ENCODE peak calls at places on chromosomes 16 and 17, in seven cellular contexts. One of them, this sample, is unnamed.

GRCh38 chr17:78252701-78253635 is 21.5 kb downstream of the TMEM235 start:
- DNase-seq in aorta: peak; percentile 62
- DNase-seq in naive thymus-derived CD4-positive, alpha-beta T cell: no peak
- DNase-seq in mammary epithelial cell: no peak
- DNase-seq in Peyer's patch: peak; percentile 55
- DNase-seq in uterus: no peak
- DNase-seq in vagina: no peak
- DNase-seq in this sample: no peak

GRCh38 chr16:31458073-31458834 is 1.0 kb upstream of the ARMC5 start:
- DNase-seq in aorta: peak; percentile 77
- DNase-seq in naive thymus-derived CD4-positive, alpha-beta T cell: peak; percentile 52
- DNase-seq in mammary epithelial cell: peak; percentile 61
- DNase-seq in Peyer's patch: peak; percentile 68
- DNase-seq in uterus: no peak
- DNase-seq in vagina: no peak
- DNase-seq in this sample: peak; percentile 35

GRCh38 chr17:75965468-75965867 is 13.5 kb downstream of the ACOX1 start:
- DNase-seq in aorta: no peak
- DNase-seq in naive thymus-derived CD4-positive, alpha-beta T cell: no peak
- DNase-seq in mammary epithelial cell: no peak
- DNase-seq in Peyer's patch: no peak
- DNase-seq in uterus: no peak
- DNase-seq in vagina: no peak
- DNase-seq in this sample: no peak

GRCh38 chr17:59572301-59572924 is 7.0 kb downstream of the DHX40 start:
- DNase-seq in aorta: no peak
- DNase-seq in naive thymus-derived CD4-positive, alpha-beta T cell: no peak
- DNase-seq in mammary epithelial cell: no peak
- DNase-seq in Peyer's patch: no peak
- DNase-seq in uterus: no peak
- DNase-seq in vagina: no peak
- DNase-seq in this sample: no peak

GRCh38 chr17:59299400-59300092 is 31.9 kb upstream of the YPEL2 start:
- DNase-seq in aorta: no peak
- DNase-seq in naive thymus-derived CD4-positive, alpha-beta T cell: no peak
- DNase-seq in mammary epithelial cell: no peak
- DNase-seq in Peyer's patch: no peak
- DNase-seq in uterus: no peak
- DNase-seq in vagina: no peak
- DNase-seq in this sample: peak; percentile 16

GRCh38 chr16:86104537-86105048 is 205.6 kb downstream of the IRF8 start:
- DNase-seq in aorta: peak; percentile 1
- DNase-seq in naive thymus-derived CD4-positive, alpha-beta T cell: no peak
- DNase-seq in mammary epithelial cell: no peak
- DNase-seq in Peyer's patch: no peak
- DNase-seq in uterus: no peak
- DNase-seq in vagina: no peak
- DNase-seq in this sample: no peak

GRCh38 chr17:63138713-63139112 is 172.7 kb downstream of the TANC2 start:
- DNase-seq in aorta: no peak
- DNase-seq in naive thymus-derived CD4-positive, alpha-beta T cell: no peak
- DNase-seq in mammary epithelial cell: no peak
- DNase-seq in Peyer's patch: no peak
- DNase-seq in uterus: no peak
- DNase-seq in vagina: no peak
- DNase-seq in this sample: peak; percentile 10

GRCh38 chr17:29677139-29677834 is 54.6 kb upstream of the CORO6 start:
- DNase-seq in aorta: no peak
- DNase-seq in naive thymus-derived CD4-positive, alpha-beta T cell: no peak
- DNase-seq in mammary epithelial cell: no peak
- DNase-seq in Peyer's patch: no peak
- DNase-seq in uterus: peak; percentile 34
- DNase-seq in vagina: no peak
- DNase-seq in this sample: no peak

GRCh38 chr17:9401434-9401833 is 174.2 kb downstream of the STX8 start:
- DNase-seq in aorta: no peak
- DNase-seq in naive thymus-derived CD4-positive, alpha-beta T cell: no peak
- DNase-seq in mammary epithelial cell: peak; percentile 80
- DNase-seq in Peyer's patch: no peak
- DNase-seq in uterus: no peak
- DNase-seq in vagina: no peak
- DNase-seq in this sample: peak; percentile 93

GRCh38 chr17:82848022-82848592 is 8.3 kb upstream of the ZNF750 start:
- DNase-seq in aorta: peak; percentile 57
- DNase-seq in naive thymus-derived CD4-positive, alpha-beta T cell: no peak
- DNase-seq in mammary epithelial cell: peak; percentile 96
- DNase-seq in Peyer's patch: no peak
- DNase-seq in uterus: peak; percentile 71
- DNase-seq in vagina: no peak
- DNase-seq in this sample: peak; percentile 88

GRCh38 chr17:82297804-82298537 is 19.4 kb downstream of the CD7 start:
- DNase-seq in aorta: peak; percentile 95
- DNase-seq in naive thymus-derived CD4-positive, alpha-beta T cell: peak; percentile 95
- DNase-seq in mammary epithelial cell: peak; percentile 96
- DNase-seq in Peyer's patch: peak; percentile 98
- DNase-seq in uterus: peak; percentile 87
- DNase-seq in vagina: no peak
- DNase-seq in this sample: peak; percentile 96

GRCh38 chr16:82646504-82646903 is 19.7 kb downstream of the CDH13 start:
- DNase-seq in aorta: no peak
- DNase-seq in naive thymus-derived CD4-positive, alpha-beta T cell: no peak
- DNase-seq in mammary epithelial cell: no peak
- DNase-seq in Peyer's patch: no peak
- DNase-seq in uterus: no peak
- DNase-seq in vagina: no peak
- DNase-seq in this sample: no peak

GRCh38 chr17:63950940-63951907 is 19.1 kb upstream of the CD79B start:
- DNase-seq in aorta: no peak
- DNase-seq in naive thymus-derived CD4-positive, alpha-beta T cell: no peak
- DNase-seq in mammary epithelial cell: peak; percentile 39
- DNase-seq in Peyer's patch: peak; percentile 85
- DNase-seq in uterus: no peak
- DNase-seq in vagina: no peak
- DNase-seq in this sample: peak; percentile 38

GRCh38 chr16:54173489-54173888 is 113.1 kb downstream of the IRX3 start:
- DNase-seq in aorta: no peak
- DNase-seq in naive thymus-derived CD4-positive, alpha-beta T cell: no peak
- DNase-seq in mammary epithelial cell: no peak
- DNase-seq in Peyer's patch: no peak
- DNase-seq in uterus: no peak
- DNase-seq in vagina: no peak
- DNase-seq in this sample: no peak

GRCh38 chr17:66716236-66717026 is 118.5 kb upstream of the CACNG5 start:
- DNase-seq in aorta: no peak
- DNase-seq in naive thymus-derived CD4-positive, alpha-beta T cell: no peak
- DNase-seq in mammary epithelial cell: no peak
- DNase-seq in Peyer's patch: no peak
- DNase-seq in uterus: no peak
- DNase-seq in vagina: no peak
- DNase-seq in this sample: no peak

GRCh38 chr16:22670044-22670536 is 143.9 kb upstream of the HS3ST2 start:
- DNase-seq in aorta: no peak
- DNase-seq in naive thymus-derived CD4-positive, alpha-beta T cell: no peak
- DNase-seq in mammary epithelial cell: no peak
- DNase-seq in Peyer's patch: no peak
- DNase-seq in uterus: no peak
- DNase-seq in vagina: no peak
- DNase-seq in this sample: no peak

GRCh38 chr16:671353-672131 is 3.6 kb downstream of the RHOT2 start:
- DNase-seq in aorta: no peak
- DNase-seq in naive thymus-derived CD4-positive, alpha-beta T cell: no peak
- DNase-seq in mammary epithelial cell: no peak
- DNase-seq in Peyer's patch: no peak
- DNase-seq in uterus: no peak
- DNase-seq in vagina: no peak
- DNase-seq in this sample: no peak

GRCh38 chr16:4477966-4478365 is 1.8 kb downstream of the HMOX2 start:
- DNase-seq in aorta: no peak
- DNase-seq in naive thymus-derived CD4-positive, alpha-beta T cell: no peak
- DNase-seq in mammary epithelial cell: peak; percentile 93
- DNase-seq in Peyer's patch: no peak
- DNase-seq in uterus: no peak
- DNase-seq in vagina: no peak
- DNase-seq in this sample: peak; percentile 99

GRCh38 chr16:81618661-81619060 is 160.4 kb upstream of the PLCG2 start:
- DNase-seq in aorta: no peak
- DNase-seq in naive thymus-derived CD4-positive, alpha-beta T cell: no peak
- DNase-seq in mammary epithelial cell: no peak
- DNase-seq in Peyer's patch: no peak
- DNase-seq in uterus: no peak
- DNase-seq in vagina: no peak
- DNase-seq in this sample: no peak

GRCh38 chr16:83113317-83113716 is 486.5 kb downstream of the CDH13 start:
- DNase-seq in aorta: no peak
- DNase-seq in naive thymus-derived CD4-positive, alpha-beta T cell: no peak
- DNase-seq in mammary epithelial cell: no peak
- DNase-seq in Peyer's patch: no peak
- DNase-seq in uterus: no peak
- DNase-seq in vagina: no peak
- DNase-seq in this sample: no peak

GRCh38 chr17:39118674-39119419 is 32.6 kb downstream of the PLXDC1 start:
- DNase-seq in aorta: no peak
- DNase-seq in naive thymus-derived CD4-positive, alpha-beta T cell: no peak
- DNase-seq in mammary epithelial cell: no peak
- DNase-seq in Peyer's patch: no peak
- DNase-seq in uterus: no peak
- DNase-seq in vagina: no peak
- DNase-seq in this sample: no peak

GRCh38 chr16:4743217-4743897 is 9.0 kb downstream of the DNAAF8 start:
- DNase-seq in aorta: no peak
- DNase-seq in naive thymus-derived CD4-positive, alpha-beta T cell: no peak
- DNase-seq in mammary epithelial cell: no peak
- DNase-seq in Peyer's patch: no peak
- DNase-seq in uterus: no peak
- DNase-seq in vagina: no peak
- DNase-seq in this sample: peak; percentile 47

GRCh38 chr17:40443196-40443987 is at the start of gene IGFBP4:
- DNase-seq in aorta: peak; percentile 94
- DNase-seq in naive thymus-derived CD4-positive, alpha-beta T cell: peak; percentile 62
- DNase-seq in mammary epithelial cell: peak; percentile 55
- DNase-seq in Peyer's patch: peak; percentile 69
- DNase-seq in uterus: peak; percentile 88
- DNase-seq in vagina: no peak
- DNase-seq in this sample: peak; percentile 37

GRCh38 chr16:75792781-75793180 is 66.5 kb upstream of the CPHXL start:
- DNase-seq in aorta: no peak
- DNase-seq in naive thymus-derived CD4-positive, alpha-beta T cell: no peak
- DNase-seq in mammary epithelial cell: no peak
- DNase-seq in Peyer's patch: no peak
- DNase-seq in uterus: no peak
- DNase-seq in vagina: no peak
- DNase-seq in this sample: no peak

GRCh38 chr17:76384987-76385891 is 830 bp downstream of the SPHK1 start:
- DNase-seq in aorta: peak; percentile 92
- DNase-seq in naive thymus-derived CD4-positive, alpha-beta T cell: peak; percentile 15
- DNase-seq in mammary epithelial cell: peak; percentile 84
- DNase-seq in Peyer's patch: no peak
- DNase-seq in uterus: no peak
- DNase-seq in vagina: no peak
- DNase-seq in this sample: peak; percentile 59

GRCh38 chr17:48294989-48295892 is 134.8 kb downstream of the SKAP1 start:
- DNase-seq in aorta: no peak
- DNase-seq in naive thymus-derived CD4-positive, alpha-beta T cell: peak; percentile 13
- DNase-seq in mammary epithelial cell: no peak
- DNase-seq in Peyer's patch: no peak
- DNase-seq in uterus: no peak
- DNase-seq in vagina: no peak
- DNase-seq in this sample: peak; percentile 28

GRCh38 chr17:48299760-48300159 is 130.3 kb downstream of the SKAP1 start:
- DNase-seq in aorta: no peak
- DNase-seq in naive thymus-derived CD4-positive, alpha-beta T cell: no peak
- DNase-seq in mammary epithelial cell: peak; percentile 9
- DNase-seq in Peyer's patch: no peak
- DNase-seq in uterus: no peak
- DNase-seq in vagina: no peak
- DNase-seq in this sample: no peak

GRCh38 chr17:48301002-48301401 is 129.0 kb downstream of the SKAP1 start:
- DNase-seq in aorta: no peak
- DNase-seq in naive thymus-derived CD4-positive, alpha-beta T cell: no peak
- DNase-seq in mammary epithelial cell: no peak
- DNase-seq in Peyer's patch: no peak
- DNase-seq in uterus: no peak
- DNase-seq in vagina: no peak
- DNase-seq in this sample: no peak

GRCh38 chr17:48296453-48296852 is 133.6 kb downstream of the SKAP1 start:
- DNase-seq in aorta: no peak
- DNase-seq in naive thymus-derived CD4-positive, alpha-beta T cell: no peak
- DNase-seq in mammary epithelial cell: no peak
- DNase-seq in Peyer's patch: no peak
- DNase-seq in uterus: no peak
- DNase-seq in vagina: no peak
- DNase-seq in this sample: no peak

DNA sequence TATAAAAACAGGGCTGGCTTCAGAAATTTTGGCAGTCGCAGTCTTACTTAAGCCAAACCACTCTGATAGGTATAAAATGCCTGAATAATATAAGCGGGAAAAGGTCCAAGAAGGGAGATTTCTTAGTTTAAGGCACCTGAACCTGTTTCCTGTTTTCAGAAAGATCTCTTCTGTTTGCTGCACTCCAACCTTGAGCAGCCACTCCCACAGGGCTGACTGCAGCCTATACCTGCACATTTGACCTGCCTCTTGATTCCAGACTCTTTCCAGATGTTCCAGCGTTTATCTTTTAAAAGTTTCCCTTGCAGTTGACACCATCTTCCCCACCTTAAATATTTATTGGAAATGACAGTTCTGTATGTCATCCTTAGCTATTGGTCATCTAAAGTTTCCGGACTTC is 132.2 kb downstream of the SKAP1 start:
- DNase-seq in aorta: no peak
- DNase-seq in naive thymus-derived CD4-positive, alpha-beta T cell: no peak
- DNase-seq in mammary epithelial cell: no peak
- DNase-seq in Peyer's patch: no peak
- DNase-seq in uterus: no peak
- DNase-seq in vagina: no peak
- DNase-seq in this sample: no peak
- H3K27me3 ChIP-seq in aorta: no peaks in the 10 kb centered on the region
- H3K27me3 ChIP-seq in naive thymus-derived CD4-positive, alpha-beta T cell: no peaks in the 10 kb centered on the region
- H3K27me3 ChIP-seq in mammary epithelial cell: peaks cover 5% of the 10 kb centered on the region
- H3K27me3 ChIP-seq in Peyer's patch: no peaks in the 10 kb centered on the region
- H3K27me3 ChIP-seq in uterus: no peaks in the 10 kb centered on the region
- H3K27me3 ChIP-seq in vagina: no peaks in the 10 kb centered on the region
- H3K27me3 ChIP-seq in this sample: peaks cover 11% of the 10 kb centered on the region

GRCh38 chr17:49315551-49315951 is 46.5 kb downstream of the ZNF652 start:
- DNase-seq in aorta: peak; percentile 80
- DNase-seq in naive thymus-derived CD4-positive, alpha-beta T cell: peak; percentile 78
- DNase-seq in mammary epithelial cell: peak; percentile 80
- DNase-seq in Peyer's patch: peak; percentile 72
- DNase-seq in uterus: peak; percentile 70
- DNase-seq in vagina: no peak
- DNase-seq in this sample: peak; percentile 90
- H3K27me3 ChIP-seq in aorta: no peaks in the 10 kb centered on the region
- H3K27me3 ChIP-seq in naive thymus-derived CD4-positive, alpha-beta T cell: no peaks in the 10 kb centered on the region
- H3K27me3 ChIP-seq in mammary epithelial cell: no peaks in the 10 kb centered on the region
- H3K27me3 ChIP-seq in Peyer's patch: no peaks in the 10 kb centered on the region
- H3K27me3 ChIP-seq in uterus: no peaks in the 10 kb centered on the region
- H3K27me3 ChIP-seq in vagina: no peaks in the 10 kb centered on the region
- H3K27me3 ChIP-seq in this sample: no peaks in the 10 kb centered on the region

GRCh38 chr17:74734256-74734655 is 2.8 kb upstream of the RAB37 start:
- DNase-seq in aorta: no peak
- DNase-seq in naive thymus-derived CD4-positive, alpha-beta T cell: no peak
- DNase-seq in mammary epithelial cell: no peak
- DNase-seq in Peyer's patch: no peak
- DNase-seq in uterus: no peak
- DNase-seq in vagina: no peak
- DNase-seq in this sample: no peak
- H3K27me3 ChIP-seq in aorta: no peaks in the 10 kb centered on the region
- H3K27me3 ChIP-seq in naive thymus-derived CD4-positive, alpha-beta T cell: no peaks in the 10 kb centered on the region
- H3K27me3 ChIP-seq in mammary epithelial cell: peaks cover 27% of the 10 kb centered on the region
- H3K27me3 ChIP-seq in Peyer's patch: peaks cover 6% of the 10 kb centered on the region
- H3K27me3 ChIP-seq in uterus: no peaks in the 10 kb centered on the region
- H3K27me3 ChIP-seq in vagina: peaks cover 4% of the 10 kb centered on the region
- H3K27me3 ChIP-seq in this sample: peaks cover 8% of the 10 kb centered on the region

GRCh38 chr16:7304932-7305331 is 27.7 kb upstream of the RBFOX1 start:
- DNase-seq in aorta: no peak
- DNase-seq in naive thymus-derived CD4-positive, alpha-beta T cell: no peak
- DNase-seq in mammary epithelial cell: no peak
- DNase-seq in Peyer's patch: no peak
- DNase-seq in uterus: no peak
- DNase-seq in vagina: no peak
- DNase-seq in this sample: no peak
- H3K27me3 ChIP-seq in aorta: no peaks in the 10 kb centered on the region
- H3K27me3 ChIP-seq in naive thymus-derived CD4-positive, alpha-beta T cell: no peaks in the 10 kb centered on the region
- H3K27me3 ChIP-seq in mammary epithelial cell: no peaks in the 10 kb centered on the region
- H3K27me3 ChIP-seq in Peyer's patch: no peaks in the 10 kb centered on the region
- H3K27me3 ChIP-seq in uterus: no peaks in the 10 kb centered on the region
- H3K27me3 ChIP-seq in vagina: no peaks in the 10 kb centered on the region
- H3K27me3 ChIP-seq in this sample: no peaks in the 10 kb centered on the region

This sample was measured in bronchial epithelial cell.